ENCODE peak calls at places on chromosomes 11 and 22, in eight cellular contexts. Q is astrocyte of the spinal cord; K is fibroblast of mammary gland; F is Peyer's patch; H is CD8-positive, alpha-beta T cell; X is BJ; V is fibroblast of the aortic adventitia; I is tibial nerve. N is an unnamed sample.

GRCh38 chr22:45612451-45612901 is 59.2 kb upstream of the ATXN10 start:
- DNase-seq in Q (peak), K (peak), F (peak), H (no peak), X (peak), V (peak), I (peak), N (peak)

GRCh38 chr22:49598338-49598737 is 229.3 kb downstream of the BRD1 start:
- DNase-seq in Q (no peak), K (no peak), F (no peak), H (no peak), X (no peak), V (no peak), I (no peak), N (no peak)

GRCh38 chr11:36498721-36499120 is 11.4 kb downstream of the TRAF6 start:
- DNase-seq in Q (no peak), K (no peak), F (no peak), H (no peak), X (no peak), V (no peak), I (no peak), N (no peak)

GRCh38 chr11:120121336-120121735 is 16.6 kb downstream of the TRIM29 start:
- DNase-seq in Q (no peak), K (no peak), F (no peak), H (no peak), X (no peak), V (no peak), I (no peak), N (no peak)

GRCh38 chr22:39176067-39176621 is 23.7 kb upstream of the CBX7 start:
- DNase-seq in Q (peak), K (peak), F (peak), H (no peak), X (no peak), V (peak), I (peak), N (peak)

GRCh38 chr11:94767701-94768601 is at the start of gene AMOTL1:
- DNase-seq in Q (peak), K (peak), F (peak), H (no peak), X (no peak), V (peak), I (peak), N (peak)

GRCh38 chr22:39598017-39598965 is 27.7 kb downstream of the CACNA1I start:
- DNase-seq in Q (no peak), K (no peak), F (peak), H (peak), X (no peak), V (no peak), I (no peak), N (no peak)

GRCh38 chr11:126336065-126336464 is 19.4 kb upstream of the ST3GAL4 start:
- DNase-seq in Q (no peak), K (no peak), F (no peak), H (no peak), X (no peak), V (no peak), I (no peak), N (no peak)

GRCh38 chr11:14380947-14381555 is 22.1 kb upstream of the RRAS2 start:
- DNase-seq in Q (peak), K (no peak), F (peak), H (peak), X (no peak), V (peak), I (peak), N (peak)

GRCh38 chr22:39528080-39528661 is 4.4 kb downstream of the RPS19BP1 start:
- DNase-seq in Q (no peak), K (no peak), F (no peak), H (no peak), X (no peak), V (no peak), I (no peak), N (no peak)

GRCh38 chr22:36741968-36742367 is 34.0 kb downstream of the IFT27 start:
- DNase-seq in Q (no peak), K (no peak), F (peak), H (no peak), X (no peak), V (no peak), I (no peak), N (no peak)

GRCh38 chr11:118088531-118088930 is 1.8 kb upstream of the SMIM35 start:
- DNase-seq in Q (peak), K (no peak), F (peak), H (no peak), X (no peak), V (no peak), I (no peak), N (no peak)

GRCh38 chr11:69949327-69949726 is 128.8 kb upstream of the ANO1 start:
- DNase-seq in Q (peak), K (peak), F (peak), H (no peak), X (peak), V (peak), I (no peak), N (peak)

GRCh38 chr11:123407124-123407995 is 22.7 kb upstream of the GRAMD1B start:
- DNase-seq in Q (peak), K (peak), F (peak), H (peak), X (no peak), V (peak), I (peak), N (peak)

GRCh38 chr11:33160147-33160546 is 1.1 kb downstream of the CSTF3 start:
- DNase-seq in Q (peak), K (peak), F (no peak), H (no peak), X (no peak), V (peak), I (no peak), N (peak)

GRCh38 chr11:126391970-126392637 is 36.6 kb downstream of the ST3GAL4 start:
- DNase-seq in Q (no peak), K (no peak), F (no peak), H (no peak), X (no peak), V (no peak), I (no peak), N (no peak)

DNA sequence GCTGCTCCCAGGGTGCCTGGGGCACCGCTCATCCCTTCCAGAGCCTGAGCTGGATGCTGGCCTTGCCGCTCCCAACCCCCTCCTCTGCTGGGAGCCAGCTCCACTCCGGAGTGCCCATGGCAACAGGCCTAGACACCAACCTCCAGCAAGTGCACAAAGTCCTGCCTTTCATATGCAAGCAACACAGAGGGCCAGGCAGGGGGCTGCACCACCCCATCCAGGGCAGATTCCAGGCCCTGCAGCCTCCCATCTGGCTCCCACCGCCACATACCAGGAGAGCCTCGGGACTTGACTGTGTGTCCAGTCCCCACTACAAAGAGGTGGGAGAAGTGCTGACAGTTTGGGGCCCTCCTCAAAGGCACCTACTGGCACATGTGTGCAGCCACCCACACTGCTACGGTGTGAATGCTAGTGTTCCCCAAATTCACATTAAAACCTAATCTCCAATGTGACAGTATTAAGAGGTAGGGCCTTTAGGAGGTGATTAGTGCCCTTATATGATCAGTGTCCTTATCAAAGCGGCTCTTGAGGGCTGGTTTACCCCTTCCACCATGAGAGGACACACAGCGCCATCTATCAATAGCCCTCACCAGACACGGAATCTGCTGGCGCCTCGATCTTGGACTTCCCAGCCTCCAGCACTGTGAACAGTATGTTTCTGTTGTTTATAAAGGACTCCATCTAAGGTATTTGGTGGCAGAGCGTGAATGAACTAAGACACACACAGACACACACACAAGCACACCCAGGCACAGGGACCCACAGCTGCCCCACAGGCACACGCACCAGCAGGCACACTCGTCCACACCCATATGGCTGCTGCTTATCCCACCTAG is 16.2 kb downstream of the ARVCF start:
- DNase-seq in Q (no peak), K (no peak), F (no peak), H (no peak), X (no peak), V (no peak), I (no peak), N (no peak)
- H3K4me3 ChIP-seq in Q (no peak), K (no peak), F (no peak), H (no peak), X (no peak), V (no peak), I (no peak), N (no peak)

DNA sequence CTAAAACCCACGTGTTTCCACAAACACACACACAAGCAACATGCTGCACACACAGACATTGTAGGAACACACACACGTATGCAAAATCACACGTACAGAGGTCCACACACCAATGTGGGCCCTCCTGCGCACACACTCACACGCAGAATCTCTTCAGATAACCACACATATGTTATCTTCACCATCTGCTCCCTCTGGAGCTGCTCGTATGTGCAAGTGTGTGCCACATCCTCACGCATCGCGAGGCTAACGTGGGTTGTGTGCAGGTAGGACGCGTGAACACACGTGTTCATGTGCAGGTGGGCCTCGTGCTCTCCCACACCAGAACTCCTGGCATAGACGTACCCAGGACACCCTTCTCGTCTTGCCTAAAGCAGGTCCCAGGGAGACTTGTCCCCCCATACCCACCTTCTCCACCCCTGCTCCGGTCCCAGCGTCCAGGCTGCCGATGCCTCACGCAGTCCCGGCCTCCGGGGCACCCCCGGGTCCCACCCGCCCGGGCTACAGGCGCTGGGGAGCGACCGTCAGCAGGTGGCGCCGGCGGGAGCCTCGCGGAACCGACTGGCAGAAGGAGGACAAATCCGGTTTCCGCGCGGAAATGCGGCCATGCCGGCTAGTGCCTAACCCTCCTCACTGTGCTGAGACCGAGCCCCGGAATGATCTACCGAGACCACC is 10.3 kb upstream of the IGSF9B start:
- DNase-seq in Q (no peak), K (no peak), F (peak), H (peak), X (no peak), V (no peak), I (no peak), N (no peak)
- TF ChIP-seq CTCF in Q (peak), K (no peak), F (no peak), H (peak), X (peak), V (peak), I (peak), N (peak)

GRCh38 chr11:1871531-1871930 is 18.6 kb downstream of the LSP1 start:
- DNase-seq in Q (no peak), K (no peak), F (no peak), H (no peak), X (no peak), V (no peak), I (no peak), N (no peak)
- H3K4me3 ChIP-seq in Q (no peak), K (peak), F (peak), H (peak), X (no peak), V (no peak), I (no peak), N (no peak)

GRCh38 chr11:43989162-43989961 is 46.9 kb downstream of the C11orf96 start:
- DNase-seq in Q (no peak), K (no peak), F (no peak), H (no peak), X (no peak), V (peak), I (peak), N (no peak)

GRCh38 chr11:43987384-43988039 is 45.1 kb downstream of the C11orf96 start:
- DNase-seq in Q (peak), K (peak), F (peak), H (no peak), X (peak), V (peak), I (peak), N (peak)

GRCh38 chr11:43986881-43987280 is 44.4 kb downstream of the C11orf96 start:
- DNase-seq in Q (no peak), K (no peak), F (no peak), H (no peak), X (no peak), V (no peak), I (no peak), N (no peak)

GRCh38 chr11:43986327-43986726 is 43.9 kb downstream of the C11orf96 start:
- DNase-seq in Q (no peak), K (no peak), F (no peak), H (no peak), X (no peak), V (no peak), I (no peak), N (no peak)

DNA sequence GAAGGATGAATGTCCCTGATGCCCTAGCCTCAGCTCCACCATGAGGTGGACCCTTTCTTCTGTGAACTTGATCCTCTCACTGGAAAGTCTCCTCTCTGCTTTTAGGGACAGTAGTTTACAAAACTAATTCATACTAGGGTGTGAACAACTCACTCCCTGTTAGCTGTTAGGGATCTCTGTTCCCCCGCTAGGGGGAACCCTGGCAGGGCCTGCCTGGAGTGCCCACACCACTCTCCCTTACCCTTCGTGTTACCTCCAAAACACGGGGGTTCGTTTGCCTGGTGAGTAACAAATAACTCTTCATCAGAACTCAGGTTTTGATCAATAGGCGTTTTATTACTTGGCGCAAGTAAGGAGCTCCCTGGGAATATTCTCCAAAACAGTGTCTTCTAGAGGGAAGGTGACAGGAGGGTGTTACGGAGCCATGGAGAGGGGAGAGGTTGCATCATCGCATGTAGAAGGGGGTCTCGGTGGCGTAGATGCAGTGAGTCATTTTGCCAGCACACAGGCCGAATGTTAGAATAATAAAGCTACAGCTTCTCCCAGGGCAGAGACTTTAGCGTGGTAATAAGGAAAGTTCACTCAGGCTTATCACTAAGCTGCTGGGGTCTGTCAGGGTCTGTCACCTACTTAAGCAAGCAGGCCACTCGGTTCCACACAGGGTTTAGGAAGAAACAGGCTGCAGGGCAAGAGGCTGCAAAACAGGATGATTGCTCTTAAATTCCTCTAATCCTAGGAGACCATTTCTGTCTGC is 45.8 kb downstream of the C11orf96 start:
- DNase-seq in Q (peak), K (peak), F (no peak), H (no peak), X (no peak), V (peak), I (no peak), N (no peak)
- TF ChIP-seq CTCF in Q (peak), K (peak), F (no peak), H (no peak), X (peak), V (peak), I (no peak), N (peak)

N was measured in AG10803.